ENCODE peak calls at places on chromosomes 3 and 15, in eight cellular contexts. One of them, this sample, is unnamed.

GRCh38 chr3:114411292-114411691 is 117.5 kb downstream of the TIGIT start:
- DNase-seq in coronary artery: no peak
- DNase-seq in CD8-positive, alpha-beta T cell: no peak
- DNase-seq in GM06990: no peak
- DNase-seq in head of caudate nucleus: no peak
- DNase-seq in substantia nigra: no peak
- DNase-seq in NCI-H1417: no peak
- DNase-seq in AG09319: peak
- DNase-seq in this sample: no peak

GRCh38 chr15:78766041-78766440 is 45.2 kb downstream of the ADAMTS7 start:
- DNase-seq in CD8-positive, alpha-beta T cell: no peak
- DNase-seq in substantia nigra: no peak
- DNase-seq in NCI-H1417: no peak
- DNase-seq in head of caudate nucleus: no peak
- DNase-seq in AG09319: no peak
- DNase-seq in coronary artery: no peak
- DNase-seq in GM06990: no peak
- DNase-seq in this sample: no peak

GRCh38 chr15:77889009-77889806 is 188.3 kb downstream of the TBC1D2B start:
- DNase-seq in GM06990: no peak
- DNase-seq in NCI-H1417: no peak
- DNase-seq in CD8-positive, alpha-beta T cell: no peak
- DNase-seq in AG09319: no peak
- DNase-seq in substantia nigra: no peak
- DNase-seq in head of caudate nucleus: no peak
- DNase-seq in coronary artery: no peak
- DNase-seq in this sample: no peak

GRCh38 chr3:186722457-186722856 is 5.3 kb downstream of the KNG1 start:
- DNase-seq in head of caudate nucleus: no peak
- DNase-seq in GM06990: no peak
- DNase-seq in coronary artery: no peak
- DNase-seq in substantia nigra: no peak
- DNase-seq in CD8-positive, alpha-beta T cell: no peak
- DNase-seq in AG09319: no peak
- DNase-seq in NCI-H1417: no peak
- DNase-seq in this sample: no peak

GRCh38 chr15:58731756-58732535 is 17.6 kb downstream of the ADAM10 start:
- DNase-seq in coronary artery: no peak
- DNase-seq in CD8-positive, alpha-beta T cell: no peak
- DNase-seq in NCI-H1417: no peak
- DNase-seq in head of caudate nucleus: no peak
- DNase-seq in AG09319: no peak
- DNase-seq in substantia nigra: no peak
- DNase-seq in GM06990: no peak
- DNase-seq in this sample: no peak

GRCh38 chr3:8822141-8822540 is 52.7 kb upstream of the OXTR start:
- DNase-seq in AG09319: no peak
- DNase-seq in CD8-positive, alpha-beta T cell: no peak
- DNase-seq in substantia nigra: no peak
- DNase-seq in NCI-H1417: no peak
- DNase-seq in GM06990: no peak
- DNase-seq in head of caudate nucleus: no peak
- DNase-seq in coronary artery: no peak
- DNase-seq in this sample: no peak

GRCh38 chr3:189710620-189711388 is 79.6 kb downstream of the TP63 start:
- DNase-seq in coronary artery: no peak
- DNase-seq in substantia nigra: no peak
- DNase-seq in AG09319: peak
- DNase-seq in NCI-H1417: no peak
- DNase-seq in head of caudate nucleus: no peak
- DNase-seq in CD8-positive, alpha-beta T cell: no peak
- DNase-seq in GM06990: peak
- DNase-seq in this sample: no peak

GRCh38 chr3:117628896-117629295 is 919.3 kb downstream of the TUSC7 start:
- DNase-seq in AG09319: peak
- DNase-seq in CD8-positive, alpha-beta T cell: no peak
- DNase-seq in coronary artery: no peak
- DNase-seq in head of caudate nucleus: no peak
- DNase-seq in GM06990: no peak
- DNase-seq in substantia nigra: no peak
- DNase-seq in NCI-H1417: peak
- DNase-seq in this sample: no peak

GRCh38 chr3:128549283-128550112 is 56.5 kb upstream of the GATA2 start:
- DNase-seq in substantia nigra: no peak
- DNase-seq in CD8-positive, alpha-beta T cell: no peak
- DNase-seq in NCI-H1417: no peak
- DNase-seq in head of caudate nucleus: no peak
- DNase-seq in AG09319: peak
- DNase-seq in coronary artery: no peak
- DNase-seq in GM06990: no peak
- DNase-seq in this sample: no peak

GRCh38 chr3:33181229-33181628 is 37.4 kb downstream of the SUSD5 start:
- DNase-seq in AG09319: no peak
- DNase-seq in head of caudate nucleus: no peak
- DNase-seq in coronary artery: no peak
- DNase-seq in GM06990: no peak
- DNase-seq in CD8-positive, alpha-beta T cell: no peak
- DNase-seq in substantia nigra: no peak
- DNase-seq in NCI-H1417: no peak
- DNase-seq in this sample: no peak

GRCh38 chr15:39301589-39301999 is 279.3 kb upstream of the THBS1 start:
- DNase-seq in head of caudate nucleus: no peak
- DNase-seq in CD8-positive, alpha-beta T cell: no peak
- DNase-seq in substantia nigra: no peak
- DNase-seq in coronary artery: no peak
- DNase-seq in GM06990: no peak
- DNase-seq in AG09319: peak
- DNase-seq in NCI-H1417: no peak
- DNase-seq in this sample: no peak

GRCh38 chr3:120438971-120439370 is 11.8 kb downstream of the FSTL1 start:
- DNase-seq in AG09319: no peak
- DNase-seq in head of caudate nucleus: no peak
- DNase-seq in GM06990: no peak
- DNase-seq in coronary artery: peak
- DNase-seq in substantia nigra: no peak
- DNase-seq in NCI-H1417: no peak
- DNase-seq in CD8-positive, alpha-beta T cell: no peak
- DNase-seq in this sample: peak

GRCh38 chr3:119098620-119099222 is 47.2 kb upstream of the TEX55 start:
- DNase-seq in AG09319: no peak
- DNase-seq in NCI-H1417: peak
- DNase-seq in head of caudate nucleus: peak
- DNase-seq in coronary artery: no peak
- DNase-seq in substantia nigra: no peak
- DNase-seq in GM06990: no peak
- DNase-seq in CD8-positive, alpha-beta T cell: no peak
- DNase-seq in this sample: no peak

GRCh38 chr3:28978092-28978491 is 302.8 kb upstream of the RBMS3 start:
- DNase-seq in head of caudate nucleus: no peak
- DNase-seq in GM06990: no peak
- DNase-seq in substantia nigra: no peak
- DNase-seq in NCI-H1417: no peak
- DNase-seq in AG09319: no peak
- DNase-seq in coronary artery: no peak
- DNase-seq in CD8-positive, alpha-beta T cell: no peak
- DNase-seq in this sample: no peak

GRCh38 chr3:196499807-196500524 is 3.6 kb downstream of the RNF168 start:
- DNase-seq in GM06990: no peak
- DNase-seq in substantia nigra: no peak
- DNase-seq in NCI-H1417: no peak
- DNase-seq in coronary artery: no peak
- DNase-seq in CD8-positive, alpha-beta T cell: no peak
- DNase-seq in head of caudate nucleus: no peak
- DNase-seq in AG09319: no peak
- DNase-seq in this sample: no peak

GRCh38 chr15:89095556-89095955 is 7.3 kb downstream of the ABHD2 start:
- DNase-seq in NCI-H1417: no peak
- DNase-seq in AG09319: no peak
- DNase-seq in head of caudate nucleus: no peak
- DNase-seq in CD8-positive, alpha-beta T cell: no peak
- DNase-seq in GM06990: no peak
- DNase-seq in substantia nigra: no peak
- DNase-seq in coronary artery: no peak
- DNase-seq in this sample: no peak

GRCh38 chr3:13681931-13682330 is 133.0 kb downstream of the FBLN2 start:
- DNase-seq in CD8-positive, alpha-beta T cell: no peak
- DNase-seq in AG09319: no peak
- DNase-seq in NCI-H1417: no peak
- DNase-seq in head of caudate nucleus: no peak
- DNase-seq in coronary artery: no peak
- DNase-seq in GM06990: no peak
- DNase-seq in substantia nigra: no peak
- DNase-seq in this sample: no peak

GRCh38 chr3:124780356-124780755 is 50.1 kb downstream of the UMPS start:
- DNase-seq in CD8-positive, alpha-beta T cell: no peak
- DNase-seq in head of caudate nucleus: no peak
- DNase-seq in GM06990: no peak
- DNase-seq in NCI-H1417: no peak
- DNase-seq in substantia nigra: no peak
- DNase-seq in coronary artery: peak
- DNase-seq in AG09319: peak
- DNase-seq in this sample: no peak

GRCh38 chr3:131526801-131527347 is 24.1 kb upstream of the MRPL3 start:
- DNase-seq in substantia nigra: no peak
- DNase-seq in head of caudate nucleus: peak
- DNase-seq in NCI-H1417: no peak
- DNase-seq in GM06990: peak
- DNase-seq in coronary artery: no peak
- DNase-seq in CD8-positive, alpha-beta T cell: no peak
- DNase-seq in AG09319: peak
- DNase-seq in this sample: no peak

GRCh38 chr3:33971055-33971454 is 172.6 kb downstream of the PDCD6IP start:
- DNase-seq in NCI-H1417: no peak
- DNase-seq in CD8-positive, alpha-beta T cell: no peak
- DNase-seq in AG09319: no peak
- DNase-seq in head of caudate nucleus: no peak
- DNase-seq in coronary artery: no peak
- DNase-seq in substantia nigra: no peak
- DNase-seq in GM06990: no peak
- DNase-seq in this sample: no peak

GRCh38 chr3:159257954-159258353 is 456.1 kb downstream of the MFSD1 start:
- DNase-seq in NCI-H1417: no peak
- DNase-seq in GM06990: no peak
- DNase-seq in coronary artery: no peak
- DNase-seq in substantia nigra: no peak
- DNase-seq in head of caudate nucleus: no peak
- DNase-seq in AG09319: no peak
- DNase-seq in CD8-positive, alpha-beta T cell: no peak
- DNase-seq in this sample: no peak

GRCh38 chr3:168620854-168621253 is 525.1 kb upstream of the GOLIM4 start:
- DNase-seq in GM06990: no peak
- DNase-seq in head of caudate nucleus: peak
- DNase-seq in NCI-H1417: no peak
- DNase-seq in CD8-positive, alpha-beta T cell: no peak
- DNase-seq in substantia nigra: peak
- DNase-seq in AG09319: no peak
- DNase-seq in coronary artery: no peak
- DNase-seq in this sample: no peak

GRCh38 chr3:30495172-30496124 is 111.0 kb upstream of the TGFBR2 start:
- DNase-seq in head of caudate nucleus: no peak
- DNase-seq in NCI-H1417: no peak
- DNase-seq in AG09319: no peak
- DNase-seq in coronary artery: no peak
- DNase-seq in GM06990: no peak
- DNase-seq in CD8-positive, alpha-beta T cell: no peak
- DNase-seq in substantia nigra: no peak
- DNase-seq in this sample: no peak

This sample was measured in vagina.